ENCODE peak calls at places on chromosome X, in six cellular contexts. K is suprapubic skin, O is fibroblast of mammary gland, A is stomach, X is AG09309, P is uterus. R is an unnamed sample.

GRCh38 chrX:78378476-78379115 is 51.2 kb upstream of the CYSLTR1 start:
- DNase-seq in P (no peak), K (no peak), A (no peak), O (no peak), X (no peak), R (no peak)

GRCh38 chrX:38278682-38279081 is 48.6 kb downstream of the RPGR start:
- DNase-seq in K (no peak), O (peak), P (no peak), A (no peak), X (peak), R (no peak)

GRCh38 chrX:15511563-15511962 is 11.0 kb downstream of the BMX start:
- DNase-seq in K (no peak), X (no peak), O (no peak), P (no peak), A (no peak), R (no peak)

GRCh38 chrX:138858438-138858837 is 146.9 kb upstream of the FGF13 start:
- DNase-seq in O (peak), K (no peak), P (no peak), A (no peak), X (peak), R (no peak)

GRCh38 chrX:107718156-107718621 is 57.4 kb downstream of the TSC22D3 start:
- DNase-seq in A (peak), O (peak), X (peak), P (peak), K (peak), R (peak)

GRCh38 chrX:12263211-12263610 is 124.9 kb downstream of the FRMPD4 start:
- DNase-seq in O (peak), A (no peak), X (no peak), P (no peak), K (no peak), R (no peak)

GRCh38 chrX:40552768-40553167 is 28.0 kb upstream of the ATP6AP2 start:
- DNase-seq in K (no peak), X (no peak), O (peak), P (no peak), A (no peak), R (no peak)

GRCh38 chrX:47595701-47596655 is 13.7 kb downstream of the TIMP1 start:
- DNase-seq in K (no peak), P (no peak), X (peak), A (no peak), O (peak), R (no peak)

GRCh38 chrX:69618803-69619202 is 2.9 kb downstream of the EDA start:
- DNase-seq in K (no peak), X (no peak), A (no peak), O (peak), P (peak), R (no peak)

GRCh38 chrX:88612870-88613329 is 134.1 kb upstream of the CPXCR1 start:
- DNase-seq in P (no peak), X (no peak), O (no peak), A (no peak), K (no peak), R (no peak)

DNA sequence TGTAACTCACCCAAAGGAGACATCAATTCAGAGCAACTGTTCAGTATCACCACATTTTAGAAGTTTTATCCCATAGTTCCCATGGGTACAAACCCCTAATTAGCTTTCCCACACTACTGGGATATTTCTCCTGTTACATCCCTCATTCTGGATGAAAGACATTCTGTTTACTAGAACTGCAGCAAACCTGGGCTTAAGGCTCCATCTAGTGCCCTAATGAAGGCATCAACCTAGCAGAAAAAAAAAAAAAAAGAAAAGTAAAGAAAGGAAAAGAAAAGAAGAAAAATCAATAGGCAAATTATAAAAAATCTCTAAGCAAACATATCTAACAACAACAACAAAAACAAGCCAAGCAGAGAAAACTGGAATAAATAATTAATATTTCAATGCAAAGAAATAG is 133.7 kb upstream of the CPXCR1 start:
- DNase-seq in K (no peak), O (peak), P (no peak), X (no peak), A (no peak), R (no peak)
- TF ChIP-seq CTCF in K (no peak), O (peak), P (no peak), X (peak), A (no peak), R (no peak)

GRCh38 chrX:65034641-65035450 is 58.6 kb upstream of the ZC4H2 start:
- DNase-seq in X (peak), P (peak), A (peak), K (peak), O (peak), R (no peak)
- TF ChIP-seq CTCF in X (peak), P (peak), A (no peak), K (peak), O (peak), R (no peak)

GRCh38 chrX:7941390-7942042 is 14.3 kb upstream of the PNPLA4 start:
- DNase-seq in K (no peak), O (peak), P (no peak), X (no peak), A (no peak), R (no peak)
- TF ChIP-seq CTCF in K (no peak), O (peak), P (no peak), X (peak), A (no peak), R (no peak)

GRCh38 chrX:126770179-126770578 is 49.4 kb upstream of the PRR32 start:
- DNase-seq in A (no peak), O (peak), P (no peak), K (no peak), X (no peak), R (no peak)
- TF ChIP-seq CTCF in A (no peak), O (peak), P (no peak), K (peak), X (no peak), R (no peak)

GRCh38 chrX:28581522-28581921 is 5.7 kb upstream of the IL1RAPL1 start:
- DNase-seq in O (no peak), X (no peak), K (no peak), A (no peak), P (no peak), R (no peak)
- TF ChIP-seq CTCF in O (no peak), X (no peak), K (no peak), A (no peak), P (no peak), R (no peak)

DNA sequence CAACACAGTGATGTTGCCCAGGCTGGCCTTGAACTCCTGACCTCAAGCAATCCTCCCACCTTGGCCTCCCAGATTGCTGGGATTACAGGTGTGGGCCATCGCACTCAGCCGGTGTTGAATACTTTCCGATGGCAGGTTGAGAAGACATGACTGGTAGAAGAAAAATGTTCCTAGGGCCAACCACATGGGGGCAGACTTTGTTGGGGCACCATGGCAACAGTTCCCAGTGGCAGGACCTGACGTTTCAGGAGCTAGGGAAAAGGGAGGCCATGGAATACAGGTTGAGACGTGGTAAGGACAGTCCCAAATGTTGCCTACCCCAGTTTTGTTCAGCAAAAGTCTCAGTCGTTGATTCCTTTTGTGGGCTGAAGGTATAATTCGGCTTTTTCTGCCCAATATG is 134.6 kb downstream of the ASMT start:
- DNase-seq in A (no peak), K (no peak), X (no peak), O (no peak), P (no peak), R (no peak)
- TF ChIP-seq CTCF in A (no peak), K (no peak), X (no peak), O (no peak), P (no peak), R (no peak)

DNA sequence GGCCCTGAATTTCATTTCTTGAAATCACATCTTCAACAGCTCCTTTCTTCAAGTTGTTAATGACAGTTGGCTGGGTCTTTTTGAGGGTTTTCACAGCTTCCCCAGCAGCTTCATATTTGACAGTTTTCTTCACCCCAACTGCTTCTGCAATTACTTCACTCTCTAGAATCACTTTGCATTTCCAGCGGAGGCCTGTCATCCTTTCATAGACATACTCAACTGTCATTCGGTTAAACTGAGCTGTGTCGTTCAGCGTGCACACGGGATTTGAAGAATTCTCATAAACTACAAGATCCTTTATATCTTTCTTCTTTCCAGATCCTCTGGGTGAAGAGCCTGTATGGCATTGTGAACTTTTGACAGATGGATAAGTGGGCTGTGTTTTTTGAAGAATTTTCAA is 15.4 kb downstream of the UBE2A start:
- DNase-seq in X (no peak), K (no peak), O (no peak), P (no peak), A (no peak), R (no peak)
- TF ChIP-seq CTCF in X (no peak), K (no peak), O (no peak), P (no peak), A (no peak), R (no peak)

GRCh38 chrX:153642313-153642654 is 4.7 kb upstream of the DUSP9 start:
- DNase-seq in P (no peak), X (no peak), A (no peak), K (no peak), O (no peak), R (no peak)

GRCh38 chrX:153645151-153645550 is 1.9 kb upstream of the DUSP9 start:
- DNase-seq in X (no peak), O (no peak), P (no peak), A (no peak), K (no peak), R (no peak)

GRCh38 chrX:153644356-153645125 is 2.5 kb upstream of the DUSP9 start:
- DNase-seq in X (no peak), K (no peak), O (no peak), A (no peak), P (no peak), R (no peak)

GRCh38 chrX:153642655-153643430 is 4.2 kb upstream of the DUSP9 start:
- DNase-seq in P (no peak), A (no peak), X (no peak), K (no peak), O (no peak), R (no peak)

GRCh38 chrX:153643431-153644351 is 3.3 kb upstream of the DUSP9 start:
- DNase-seq in A (no peak), K (no peak), P (no peak), O (no peak), X (no peak), R (no peak)
- TF ChIP-seq CTCF in A (no peak), K (no peak), P (peak), O (no peak), X (no peak), R (no peak)

R was measured in CD14-positive monocyte.